ENCODE peak calls at places on chromosomes 7 and 10, in ten cellular contexts. One of them, this sample, is unnamed.

GRCh38 chr10:59222788-59223187 is 46.3 kb downstream of the PHYHIPL start:
- DNase-seq in hippocampal formation: no peak
- DNase-seq in foreskin fibroblast: peak
- DNase-seq in CD8-positive, alpha-beta memory T cell: no peak
- DNase-seq in AG10803: peak
- DNase-seq in anterior cingulate cortex: no peak
- DNase-seq in upper lobe of right lung: no peak
- DNase-seq in GM12878: no peak
- DNase-seq in activated T-helper 1 cell treated with anti-CD3 and anti-CD28 coated beads, Interleukin-2, amount 50 U/mL, for 16 hours: no peak
- DNase-seq in AG09309: no peak
- DNase-seq in this sample: no peak

GRCh38 chr7:95398155-95398940 is 2.2 kb upstream of the PON3 start:
- DNase-seq in AG10803: no peak
- DNase-seq in upper lobe of right lung: no peak
- DNase-seq in CD8-positive, alpha-beta memory T cell: no peak
- DNase-seq in anterior cingulate cortex: no peak
- DNase-seq in AG09309: no peak
- DNase-seq in foreskin fibroblast: no peak
- DNase-seq in activated T-helper 1 cell treated with anti-CD3 and anti-CD28 coated beads, Interleukin-2, amount 50 U/mL, for 16 hours: no peak
- DNase-seq in GM12878: no peak
- DNase-seq in hippocampal formation: no peak
- DNase-seq in this sample: no peak

GRCh38 chr7:121436136-121436535 is 40.0 kb upstream of the FAM3C start:
- DNase-seq in hippocampal formation: no peak
- DNase-seq in activated T-helper 1 cell treated with anti-CD3 and anti-CD28 coated beads, Interleukin-2, amount 50 U/mL, for 16 hours: no peak
- DNase-seq in AG10803: no peak
- DNase-seq in GM12878: no peak
- DNase-seq in upper lobe of right lung: no peak
- DNase-seq in foreskin fibroblast: no peak
- DNase-seq in anterior cingulate cortex: no peak
- DNase-seq in CD8-positive, alpha-beta memory T cell: no peak
- DNase-seq in AG09309: no peak
- DNase-seq in this sample: no peak

GRCh38 chr10:84333864-84334451 is 5.6 kb downstream of the CCSER2 start:
- DNase-seq in anterior cingulate cortex: no peak
- DNase-seq in CD8-positive, alpha-beta memory T cell: peak
- DNase-seq in AG09309: no peak
- DNase-seq in AG10803: peak
- DNase-seq in hippocampal formation: no peak
- DNase-seq in foreskin fibroblast: peak
- DNase-seq in activated T-helper 1 cell treated with anti-CD3 and anti-CD28 coated beads, Interleukin-2, amount 50 U/mL, for 16 hours: peak
- DNase-seq in upper lobe of right lung: no peak
- DNase-seq in GM12878: no peak
- DNase-seq in this sample: no peak

GRCh38 chr7:73801577-73801976 is 29.2 kb upstream of the CLDN4 start:
- DNase-seq in anterior cingulate cortex: no peak
- DNase-seq in foreskin fibroblast: no peak
- DNase-seq in upper lobe of right lung: no peak
- DNase-seq in GM12878: no peak
- DNase-seq in CD8-positive, alpha-beta memory T cell: no peak
- DNase-seq in hippocampal formation: no peak
- DNase-seq in AG09309: no peak
- DNase-seq in AG10803: no peak
- DNase-seq in activated T-helper 1 cell treated with anti-CD3 and anti-CD28 coated beads, Interleukin-2, amount 50 U/mL, for 16 hours: no peak
- DNase-seq in this sample: no peak

GRCh38 chr7:151181011-151181431 is 6.0 kb downstream of the ASB10 start:
- DNase-seq in GM12878: no peak
- DNase-seq in AG09309: no peak
- DNase-seq in CD8-positive, alpha-beta memory T cell: no peak
- DNase-seq in foreskin fibroblast: no peak
- DNase-seq in hippocampal formation: no peak
- DNase-seq in upper lobe of right lung: peak
- DNase-seq in anterior cingulate cortex: no peak
- DNase-seq in activated T-helper 1 cell treated with anti-CD3 and anti-CD28 coated beads, Interleukin-2, amount 50 U/mL, for 16 hours: no peak
- DNase-seq in AG10803: no peak
- DNase-seq in this sample: no peak

GRCh38 chr10:104329754-104330153 is 8.5 kb downstream of the ITPRIP start:
- DNase-seq in foreskin fibroblast: peak
- DNase-seq in activated T-helper 1 cell treated with anti-CD3 and anti-CD28 coated beads, Interleukin-2, amount 50 U/mL, for 16 hours: no peak
- DNase-seq in GM12878: no peak
- DNase-seq in AG10803: peak
- DNase-seq in AG09309: peak
- DNase-seq in upper lobe of right lung: no peak
- DNase-seq in anterior cingulate cortex: no peak
- DNase-seq in CD8-positive, alpha-beta memory T cell: no peak
- DNase-seq in hippocampal formation: no peak
- DNase-seq in this sample: peak

GRCh38 chr10:2746638-2747037 is 320.7 kb upstream of the PFKP start:
- DNase-seq in AG09309: no peak
- DNase-seq in GM12878: no peak
- DNase-seq in hippocampal formation: no peak
- DNase-seq in upper lobe of right lung: no peak
- DNase-seq in anterior cingulate cortex: no peak
- DNase-seq in CD8-positive, alpha-beta memory T cell: no peak
- DNase-seq in AG10803: no peak
- DNase-seq in activated T-helper 1 cell treated with anti-CD3 and anti-CD28 coated beads, Interleukin-2, amount 50 U/mL, for 16 hours: no peak
- DNase-seq in foreskin fibroblast: no peak
- DNase-seq in this sample: no peak

GRCh38 chr7:116316838-116317612 is 106.7 kb downstream of the TES start:
- DNase-seq in GM12878: peak
- DNase-seq in CD8-positive, alpha-beta memory T cell: no peak
- DNase-seq in AG09309: peak
- DNase-seq in activated T-helper 1 cell treated with anti-CD3 and anti-CD28 coated beads, Interleukin-2, amount 50 U/mL, for 16 hours: no peak
- DNase-seq in AG10803: peak
- DNase-seq in hippocampal formation: peak
- DNase-seq in upper lobe of right lung: no peak
- DNase-seq in anterior cingulate cortex: no peak
- DNase-seq in foreskin fibroblast: peak
- DNase-seq in this sample: peak

GRCh38 chr7:36370046-36370445 is 19.6 kb upstream of the ANLN start:
- DNase-seq in anterior cingulate cortex: no peak
- DNase-seq in foreskin fibroblast: no peak
- DNase-seq in upper lobe of right lung: no peak
- DNase-seq in AG09309: no peak
- DNase-seq in GM12878: no peak
- DNase-seq in hippocampal formation: peak
- DNase-seq in CD8-positive, alpha-beta memory T cell: no peak
- DNase-seq in activated T-helper 1 cell treated with anti-CD3 and anti-CD28 coated beads, Interleukin-2, amount 50 U/mL, for 16 hours: no peak
- DNase-seq in AG10803: no peak
- DNase-seq in this sample: no peak

GRCh38 chr7:47544416-47544815 is 37.5 kb downstream of the TNS3 start:
- DNase-seq in anterior cingulate cortex: no peak
- DNase-seq in activated T-helper 1 cell treated with anti-CD3 and anti-CD28 coated beads, Interleukin-2, amount 50 U/mL, for 16 hours: no peak
- DNase-seq in GM12878: no peak
- DNase-seq in CD8-positive, alpha-beta memory T cell: no peak
- DNase-seq in AG09309: no peak
- DNase-seq in AG10803: no peak
- DNase-seq in upper lobe of right lung: no peak
- DNase-seq in hippocampal formation: no peak
- DNase-seq in foreskin fibroblast: no peak
- DNase-seq in this sample: no peak

GRCh38 chr10:44848211-44848610 is 62.9 kb upstream of the TMEM72 start:
- DNase-seq in upper lobe of right lung: no peak
- DNase-seq in GM12878: no peak
- DNase-seq in foreskin fibroblast: no peak
- DNase-seq in activated T-helper 1 cell treated with anti-CD3 and anti-CD28 coated beads, Interleukin-2, amount 50 U/mL, for 16 hours: no peak
- DNase-seq in AG09309: no peak
- DNase-seq in anterior cingulate cortex: no peak
- DNase-seq in CD8-positive, alpha-beta memory T cell: no peak
- DNase-seq in hippocampal formation: no peak
- DNase-seq in AG10803: no peak
- DNase-seq in this sample: no peak

GRCh38 chr7:43942997-43943701 is 16.9 kb downstream of the UBE2D4 start:
- DNase-seq in activated T-helper 1 cell treated with anti-CD3 and anti-CD28 coated beads, Interleukin-2, amount 50 U/mL, for 16 hours: no peak
- DNase-seq in upper lobe of right lung: no peak
- DNase-seq in AG10803: no peak
- DNase-seq in anterior cingulate cortex: no peak
- DNase-seq in GM12878: no peak
- DNase-seq in foreskin fibroblast: no peak
- DNase-seq in AG09309: no peak
- DNase-seq in CD8-positive, alpha-beta memory T cell: no peak
- DNase-seq in hippocampal formation: no peak
- DNase-seq in this sample: no peak

GRCh38 chr10:33410096-33410859 is 75.8 kb upstream of the NRP1 start:
- DNase-seq in AG10803: no peak
- DNase-seq in GM12878: no peak
- DNase-seq in hippocampal formation: no peak
- DNase-seq in anterior cingulate cortex: no peak
- DNase-seq in upper lobe of right lung: no peak
- DNase-seq in CD8-positive, alpha-beta memory T cell: no peak
- DNase-seq in activated T-helper 1 cell treated with anti-CD3 and anti-CD28 coated beads, Interleukin-2, amount 50 U/mL, for 16 hours: no peak
- DNase-seq in AG09309: no peak
- DNase-seq in foreskin fibroblast: peak
- DNase-seq in this sample: no peak

GRCh38 chr7:34123316-34123715 is 218.0 kb downstream of the BMPER start:
- DNase-seq in anterior cingulate cortex: no peak
- DNase-seq in AG09309: no peak
- DNase-seq in AG10803: no peak
- DNase-seq in CD8-positive, alpha-beta memory T cell: no peak
- DNase-seq in foreskin fibroblast: no peak
- DNase-seq in activated T-helper 1 cell treated with anti-CD3 and anti-CD28 coated beads, Interleukin-2, amount 50 U/mL, for 16 hours: no peak
- DNase-seq in GM12878: no peak
- DNase-seq in hippocampal formation: no peak
- DNase-seq in upper lobe of right lung: no peak
- DNase-seq in this sample: no peak

GRCh38 chr7:99021941-99022560 is 121.9 kb downstream of the SMURF1 start:
- DNase-seq in AG09309: no peak
- DNase-seq in activated T-helper 1 cell treated with anti-CD3 and anti-CD28 coated beads, Interleukin-2, amount 50 U/mL, for 16 hours: no peak
- DNase-seq in anterior cingulate cortex: no peak
- DNase-seq in CD8-positive, alpha-beta memory T cell: no peak
- DNase-seq in foreskin fibroblast: peak
- DNase-seq in upper lobe of right lung: no peak
- DNase-seq in GM12878: no peak
- DNase-seq in hippocampal formation: no peak
- DNase-seq in AG10803: peak
- DNase-seq in this sample: peak

GRCh38 chr7:19939746-19940145 is 166.3 kb upstream of the TMEM196 start:
- DNase-seq in hippocampal formation: no peak
- DNase-seq in GM12878: no peak
- DNase-seq in AG10803: peak
- DNase-seq in foreskin fibroblast: peak
- DNase-seq in activated T-helper 1 cell treated with anti-CD3 and anti-CD28 coated beads, Interleukin-2, amount 50 U/mL, for 16 hours: no peak
- DNase-seq in anterior cingulate cortex: no peak
- DNase-seq in AG09309: peak
- DNase-seq in upper lobe of right lung: no peak
- DNase-seq in CD8-positive, alpha-beta memory T cell: no peak
- DNase-seq in this sample: peak

GRCh38 chr7:117274951-117275350 is 47.9 kb downstream of the WNT2 start:
- DNase-seq in hippocampal formation: no peak
- DNase-seq in CD8-positive, alpha-beta memory T cell: no peak
- DNase-seq in GM12878: no peak
- DNase-seq in activated T-helper 1 cell treated with anti-CD3 and anti-CD28 coated beads, Interleukin-2, amount 50 U/mL, for 16 hours: no peak
- DNase-seq in AG09309: no peak
- DNase-seq in upper lobe of right lung: no peak
- DNase-seq in AG10803: peak
- DNase-seq in anterior cingulate cortex: no peak
- DNase-seq in foreskin fibroblast: peak
- DNase-seq in this sample: no peak